ENCODE peak calls at places on chromosomes 13 and 19, in six cellular contexts. X is CD4-positive, alpha-beta T cell; P is endothelial cell of umbilical vein; H is body of pancreas; K is HL-60; A is fibroblast of the aortic adventitia. V is an unnamed sample.

GRCh38 chr13:27012482-27013197 is 159.0 kb downstream of the USP12 start:
- DNase-seq in X (no peak), P (no peak), H (no peak), K (peak; percentile 21), A (peak; percentile 75), V (no peak)

GRCh38 chr19:48419158-48419920 is 25.9 kb downstream of the GRIN2D start:
- DNase-seq in X (peak; percentile 47), P (peak; percentile 41), H (peak; percentile 39), K (peak; percentile 73), A (no peak), V (no peak)

GRCh38 chr13:31733066-31733465 is 6.3 kb upstream of the RXFP2 start:
- DNase-seq in X (no peak), P (peak; percentile 47), H (no peak), K (no peak), A (peak; percentile 40), V (no peak)

GRCh38 chr19:33177417-33177976 is 16.6 kb upstream of the LRP3 start:
- DNase-seq in X (peak; percentile 72), P (no peak), H (no peak), K (peak; percentile 80), A (no peak), V (peak; percentile 72)

GRCh38 chr19:10416380-10417257 is 3.7 kb upstream of the PDE4A start:
- DNase-seq in X (peak; percentile 94), P (peak; percentile 73), H (peak; percentile 95), K (peak; percentile 95), A (peak; percentile 85), V (peak; percentile 84)

GRCh38 chr19:5423567-5424125 is 31.6 kb upstream of the ZNRF4 start:
- DNase-seq in X (no peak), P (no peak), H (no peak), K (no peak), A (no peak), V (no peak)

GRCh38 chr19:45590300-45591003 is 5.8 kb upstream of the OPA3 start:
- DNase-seq in X (no peak), P (no peak), H (no peak), K (no peak), A (no peak), V (no peak)

GRCh38 chr19:1001538-1002166 is 1.4 kb downstream of the GRIN3B start:
- DNase-seq in X (peak; percentile 71), P (peak; percentile 37), H (peak; percentile 60), K (peak; percentile 44), A (no peak), V (peak; percentile 65)

GRCh38 chr19:18966304-18966703 is 25.3 kb upstream of the HOMER3 start:
- DNase-seq in X (no peak), P (no peak), H (no peak), K (no peak), A (no peak), V (no peak)

GRCh38 chr19:4007836-4008539 is 452 bp downstream of the PIAS4 start:
- DNase-seq in X (no peak), P (peak; percentile 36), H (peak; percentile 50), K (peak; percentile 11), A (no peak), V (no peak)

DNA sequence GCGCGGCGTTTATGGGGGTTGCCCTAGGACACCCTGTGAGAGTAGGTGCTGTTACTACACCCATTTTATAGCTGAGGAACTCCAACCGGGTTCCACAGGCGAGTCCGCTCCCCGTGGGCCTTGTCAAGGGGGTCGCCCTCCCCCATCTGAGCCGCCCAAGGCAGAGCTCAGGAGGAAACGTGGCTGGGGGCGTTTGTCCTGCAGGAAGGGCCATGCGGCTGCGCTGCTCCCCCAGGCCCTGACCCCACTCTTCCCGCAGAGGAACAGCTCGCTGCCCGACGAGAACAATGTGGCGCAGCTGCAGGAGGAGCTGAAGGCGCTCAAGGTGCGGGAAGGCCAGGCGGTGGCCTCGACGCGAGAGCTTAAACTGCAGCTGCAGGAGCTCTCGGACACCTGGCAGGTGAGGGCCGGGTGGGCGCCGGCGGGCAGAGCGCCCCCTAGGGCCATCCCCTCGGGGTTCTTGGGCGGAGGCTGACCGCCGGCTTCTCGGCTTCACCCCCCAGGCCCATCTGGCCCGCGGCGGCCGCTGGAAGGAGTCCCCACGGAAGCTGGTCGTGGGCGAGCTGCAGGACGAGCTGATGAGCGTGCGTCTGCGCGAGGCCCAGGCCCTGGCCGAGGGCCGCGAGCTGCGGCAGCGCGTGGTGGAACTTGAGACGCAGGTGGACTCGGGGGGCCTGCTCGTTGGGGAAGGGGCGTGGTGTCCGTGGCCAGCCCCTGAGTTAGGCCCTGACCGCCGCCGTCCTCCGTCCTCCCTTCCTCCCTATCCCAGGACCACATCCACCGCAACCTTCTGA is 12.4 kb downstream of the PRR36 start:
- DNase-seq in X (no peak), P (no peak), H (no peak), K (no peak), A (no peak), V (no peak)
- TF ChIP-seq CTCF in X (peak; percentile 16), P (peak; percentile 9), H (no peak), K (no peak), A (no peak), V (no peak)

DNA sequence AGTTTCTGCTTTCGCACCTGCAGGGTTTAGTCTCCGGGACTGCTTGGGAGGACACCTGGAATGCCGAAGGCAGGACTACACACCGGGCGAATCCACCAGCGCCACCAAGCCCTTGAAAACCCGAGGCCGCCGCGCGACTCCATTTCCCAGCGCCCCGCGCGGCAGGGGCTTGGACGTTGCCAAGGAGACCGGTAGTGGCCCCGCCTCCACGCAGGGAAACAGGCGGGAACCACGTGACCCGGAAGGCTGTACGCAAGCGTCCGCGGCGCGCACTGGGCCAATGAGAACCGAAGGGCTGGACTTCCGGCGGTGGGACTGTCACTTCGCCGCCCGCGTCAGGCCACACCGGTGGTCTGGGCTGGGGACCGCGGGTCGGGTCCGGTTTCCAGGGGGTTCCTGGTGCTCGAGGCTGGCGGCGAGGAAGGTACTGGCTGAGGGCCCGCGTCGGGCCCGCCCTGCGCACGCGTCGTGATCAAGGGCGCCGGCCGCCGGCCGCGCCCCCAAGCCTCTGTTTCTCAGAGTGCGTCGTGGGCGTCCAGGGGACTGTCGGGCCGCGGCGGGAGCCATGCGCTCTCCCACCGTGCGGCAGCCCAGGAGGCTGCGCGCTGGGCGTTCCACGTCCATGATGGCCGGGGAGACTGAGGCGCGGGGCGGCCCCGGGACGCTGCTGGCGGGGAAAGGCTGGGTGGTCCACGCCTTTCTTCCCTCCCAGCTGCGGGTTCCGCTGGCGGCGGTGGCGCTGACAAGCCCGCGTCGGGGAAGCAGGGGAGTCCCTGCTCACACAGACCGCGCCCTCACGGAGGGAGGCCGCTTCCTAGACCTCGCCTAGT is at the start of gene ZNF324:
- DNase-seq in X (peak; percentile 96), P (peak; percentile 96), H (peak; percentile 99), K (peak; percentile 97), A (peak; percentile 93), V (peak; percentile 99)
- TF ChIP-seq CTCF in X (no peak), P (no peak), H (no peak), K (no peak), A (no peak), V (no peak)

GRCh38 chr13:20037908-20038307 is 79.4 kb downstream of the ZMYM2 start:
- DNase-seq in X (no peak), P (no peak), H (no peak), K (no peak), A (no peak), V (no peak)
- TF ChIP-seq CTCF in X (no peak), P (no peak), H (no peak), K (no peak), A (no peak), V (no peak)

DNA sequence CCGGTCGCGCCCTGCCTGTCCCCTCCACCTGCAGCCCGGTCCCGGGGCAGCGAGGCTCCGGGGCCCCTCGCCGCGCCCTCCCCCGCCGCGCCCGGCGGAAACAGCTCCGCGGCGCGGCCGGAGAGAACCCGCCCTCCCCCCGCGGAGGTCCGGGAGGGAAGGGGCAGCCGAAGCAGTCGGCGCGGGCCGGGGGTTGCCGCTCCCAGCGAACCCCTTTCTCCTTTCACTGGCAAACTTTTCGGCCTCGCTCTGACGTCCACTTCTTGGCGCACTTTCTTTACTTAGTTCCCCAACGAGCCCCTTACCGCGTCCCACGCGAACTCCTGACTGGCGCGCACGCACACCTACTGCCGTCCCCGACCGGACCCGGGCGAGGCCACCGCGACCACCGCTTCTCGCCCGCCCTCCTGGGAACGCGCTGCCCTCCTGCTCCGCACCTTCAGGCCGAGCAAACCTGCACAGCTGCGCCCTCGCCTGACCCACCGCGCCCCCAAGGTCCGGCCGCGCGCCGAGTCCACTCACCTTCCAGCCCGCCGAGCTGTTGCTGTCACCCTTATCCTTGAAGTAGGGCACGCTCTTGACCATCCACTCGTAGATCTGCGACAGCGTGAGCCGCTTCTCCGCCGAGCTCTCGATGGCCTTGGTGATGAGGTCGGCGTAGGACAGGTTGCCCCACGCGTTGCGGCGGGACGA is 1.2 kb downstream of the FOXO1 start:
- DNase-seq in X (peak; percentile 19), P (no peak), H (peak; percentile 53), K (no peak), A (no peak), V (peak; percentile 31)
- TF ChIP-seq CTCF in X (no peak), P (no peak), H (no peak), K (no peak), A (no peak), V (no peak)

GRCh38 chr19:16330368-16330801 is 5.8 kb downstream of the KLF2 start:
- DNase-seq in X (peak; percentile 92), P (peak; percentile 81), H (peak; percentile 63), K (peak; percentile 44), A (peak; percentile 80), V (peak; percentile 81)

GRCh38 chr19:16327501-16327900 is 2.9 kb downstream of the KLF2 start:
- DNase-seq in X (peak; percentile 26), P (no peak), H (no peak), K (no peak), A (peak; percentile 48), V (no peak)

GRCh38 chr19:16327131-16327450 is 2.5 kb downstream of the KLF2 start:
- DNase-seq in X (no peak), P (no peak), H (no peak), K (no peak), A (peak; percentile 22), V (no peak)

GRCh38 chr19:16327911-16328823 is 3.5 kb downstream of the KLF2 start:
- DNase-seq in X (peak; percentile 56), P (peak; percentile 75), H (peak; percentile 57), K (peak; percentile 100), A (peak; percentile 93), V (no peak)

DNA sequence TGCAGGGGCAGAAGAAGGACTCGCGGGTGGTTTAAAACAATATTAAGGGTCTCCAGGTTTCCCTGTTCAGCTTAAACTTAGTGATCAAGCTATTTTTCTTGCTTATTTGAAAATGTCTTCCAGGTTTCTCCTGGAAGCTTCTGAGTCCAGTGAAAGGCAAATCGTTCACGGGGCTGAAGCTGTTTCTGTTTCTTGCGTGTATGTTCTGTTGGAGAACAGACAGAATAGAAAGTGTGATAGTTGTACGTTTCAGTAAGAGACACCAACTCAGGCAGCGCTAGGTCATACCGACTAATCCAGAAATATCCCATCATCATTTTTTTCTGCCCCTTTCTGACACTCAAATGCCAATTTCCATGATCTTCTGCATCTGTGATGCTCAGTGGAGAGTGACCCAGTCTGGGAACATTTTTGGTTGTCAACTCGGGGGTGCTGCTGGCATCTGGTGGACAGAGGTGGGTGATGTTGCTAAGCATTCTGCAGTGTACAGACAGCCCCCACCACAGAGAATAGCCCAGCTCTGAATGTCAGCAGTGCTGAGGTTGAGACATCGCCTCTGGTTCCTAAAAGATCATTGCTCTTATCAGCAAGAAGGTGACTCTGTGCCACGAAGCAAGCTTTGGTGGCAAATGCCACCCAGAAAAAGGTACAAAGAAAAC is 4.3 kb downstream of the KLF2 start:
- DNase-seq in X (peak; percentile 63), P (peak; percentile 65), H (no peak), K (peak; percentile 46), A (peak; percentile 59), V (no peak)
- TF ChIP-seq CTCF in X (no peak), P (no peak), H (no peak), K (no peak), A (no peak), V (no peak)

DNA sequence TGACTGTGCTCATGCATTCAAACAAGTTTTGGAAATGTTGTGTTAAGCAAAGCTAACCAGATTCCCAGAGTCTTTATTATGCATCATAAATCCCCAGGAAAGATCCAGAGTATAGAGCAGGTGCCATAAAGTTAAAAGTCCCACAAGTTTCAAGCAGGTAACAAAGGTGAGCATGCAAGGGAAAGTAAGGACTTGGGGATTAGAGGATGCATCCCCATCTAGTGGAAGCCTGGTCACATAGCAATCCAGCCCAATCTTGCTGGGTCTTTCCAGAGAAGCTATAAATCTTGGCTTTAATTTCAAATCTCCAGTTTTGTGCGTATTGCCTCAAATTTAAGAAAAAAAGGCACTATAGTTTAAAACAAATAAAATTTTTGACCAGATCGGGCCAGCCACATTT is 72.7 kb downstream of the ZNF254 start:
- DNase-seq in X (no peak), P (no peak), H (no peak), K (no peak), A (no peak), V (no peak)
- TF ChIP-seq CTCF in X (no peak), P (peak; percentile 24), H (no peak), K (no peak), A (peak; percentile 22), V (peak; percentile 23)